ENCODE peak calls at places on chromosomes 2 and 18, in nine cellular contexts. D is bronchial epithelial cell, A is lower lobe of right lung, P is right lobe of liver, L is hepatocyte, H is neural crest cell, B is type B pancreatic cell, R is fibroblast of the aortic adventitia, O is uterus. T is an unnamed sample.
A peak's percentile ranks its signal among the peaks of the same experiment; 100 is the strongest.

GRCh38 chr18:79575891-79576685 is 103.5 kb upstream of the CTDP1 start:
- DNase-seq in D (peak; percentile 57), A (peak; percentile 42), P (peak; percentile 37), L (peak; percentile 73), H (no peak), B (no peak), R (peak; percentile 16), O (peak; percentile 62), T (no peak)

GRCh38 chr2:193963472-193964119 is 1693.4 kb upstream of the SLC39A10 start:
- DNase-seq in D (peak; percentile 41), A (no peak), P (no peak), L (peak; percentile 56), H (peak; percentile 36), B (no peak), R (peak; percentile 82), O (no peak), T (peak; percentile 25)

GRCh38 chr2:100056478-100056877 is 85.9 kb downstream of the AFF3 start:
- DNase-seq in D (no peak), A (no peak), P (no peak), L (no peak), H (no peak), B (no peak), R (no peak), O (no peak), T (no peak)

GRCh38 chr2:3305952-3306351 is 71.7 kb downstream of the EIPR1 start:
- DNase-seq in D (peak; percentile 22), A (peak; percentile 50), P (no peak), L (no peak), H (no peak), B (no peak), R (no peak), O (no peak), T (no peak)

GRCh38 chr2:66440011-66440542 is 5.2 kb downstream of the MEIS1 start:
- DNase-seq in D (no peak), A (no peak), P (no peak), L (peak; percentile 22), H (no peak), B (no peak), R (peak; percentile 65), O (no peak), T (peak; percentile 18)

GRCh38 chr2:16973586-16974274 is 308.1 kb upstream of the CYRIA start:
- DNase-seq in D (no peak), A (no peak), P (no peak), L (no peak), H (no peak), B (no peak), R (peak; percentile 1), O (no peak), T (no peak)

GRCh38 chr2:63334910-63335309 is 253.4 kb downstream of the WDPCP start:
- DNase-seq in D (no peak), A (no peak), P (no peak), L (no peak), H (no peak), B (no peak), R (no peak), O (no peak), T (no peak)

GRCh38 chr2:127308586-127309138 is 14.7 kb upstream of the ERCC3 start:
- DNase-seq in D (no peak), A (no peak), P (no peak), L (no peak), H (no peak), B (no peak), R (no peak), O (no peak), T (no peak)

GRCh38 chr2:30492185-30492584 is 45.1 kb downstream of the LCLAT1 start:
- DNase-seq in D (no peak), A (no peak), P (no peak), L (no peak), H (no peak), B (no peak), R (no peak), O (no peak), T (no peak)

GRCh38 chr2:67169417-67170140 is 227.6 kb upstream of the ETAA1 start:
- DNase-seq in D (peak; percentile 67), A (no peak), P (no peak), L (no peak), H (no peak), B (no peak), R (no peak), O (no peak), T (no peak)

GRCh38 chr2:215950009-215950408 is 63.3 kb downstream of the MREG start:
- DNase-seq in D (peak; percentile 75), A (no peak), P (no peak), L (peak; percentile 49), H (no peak), B (no peak), R (peak; percentile 65), O (no peak), T (no peak)

GRCh38 chr2:170101789-170102188 is 76.2 kb upstream of the MYO3B start:
- DNase-seq in D (no peak), A (no peak), P (no peak), L (no peak), H (no peak), B (no peak), R (no peak), O (no peak), T (no peak)

GRCh38 chr2:74327205-74327604 is 16.0 kb downstream of the SLC4A5 start:
- DNase-seq in D (no peak), A (no peak), P (no peak), L (no peak), H (no peak), B (no peak), R (no peak), O (no peak), T (no peak)
- TF ChIP-seq CTCF in D (no peak), A (no peak), P (no peak), L (no peak), H (no peak), B (no peak), R (no peak), O (no peak), T (no peak)

GRCh38 chr2:112340868-112341267 is 65.5 kb downstream of the ZC3H6 start:
- DNase-seq in D (no peak), A (no peak), P (no peak), L (no peak), H (no peak), B (no peak), R (no peak), O (no peak), T (no peak)

GRCh38 chr2:112340416-112340815 is 65.0 kb downstream of the ZC3H6 start:
- DNase-seq in D (peak; percentile 89), A (no peak), P (no peak), L (peak; percentile 22), H (no peak), B (no peak), R (no peak), O (no peak), T (no peak)

GRCh38 chr2:112342067-112342466 is 66.7 kb downstream of the ZC3H6 start:
- DNase-seq in D (peak; percentile 46), A (no peak), P (no peak), L (no peak), H (no peak), B (no peak), R (no peak), O (no peak), T (no peak)

GRCh38 chr2:112343827-112344585 is 68.6 kb downstream of the ZC3H6 start:
- DNase-seq in D (no peak), A (no peak), P (no peak), L (no peak), H (no peak), B (no peak), R (peak; percentile 60), O (no peak), T (no peak)

DNA sequence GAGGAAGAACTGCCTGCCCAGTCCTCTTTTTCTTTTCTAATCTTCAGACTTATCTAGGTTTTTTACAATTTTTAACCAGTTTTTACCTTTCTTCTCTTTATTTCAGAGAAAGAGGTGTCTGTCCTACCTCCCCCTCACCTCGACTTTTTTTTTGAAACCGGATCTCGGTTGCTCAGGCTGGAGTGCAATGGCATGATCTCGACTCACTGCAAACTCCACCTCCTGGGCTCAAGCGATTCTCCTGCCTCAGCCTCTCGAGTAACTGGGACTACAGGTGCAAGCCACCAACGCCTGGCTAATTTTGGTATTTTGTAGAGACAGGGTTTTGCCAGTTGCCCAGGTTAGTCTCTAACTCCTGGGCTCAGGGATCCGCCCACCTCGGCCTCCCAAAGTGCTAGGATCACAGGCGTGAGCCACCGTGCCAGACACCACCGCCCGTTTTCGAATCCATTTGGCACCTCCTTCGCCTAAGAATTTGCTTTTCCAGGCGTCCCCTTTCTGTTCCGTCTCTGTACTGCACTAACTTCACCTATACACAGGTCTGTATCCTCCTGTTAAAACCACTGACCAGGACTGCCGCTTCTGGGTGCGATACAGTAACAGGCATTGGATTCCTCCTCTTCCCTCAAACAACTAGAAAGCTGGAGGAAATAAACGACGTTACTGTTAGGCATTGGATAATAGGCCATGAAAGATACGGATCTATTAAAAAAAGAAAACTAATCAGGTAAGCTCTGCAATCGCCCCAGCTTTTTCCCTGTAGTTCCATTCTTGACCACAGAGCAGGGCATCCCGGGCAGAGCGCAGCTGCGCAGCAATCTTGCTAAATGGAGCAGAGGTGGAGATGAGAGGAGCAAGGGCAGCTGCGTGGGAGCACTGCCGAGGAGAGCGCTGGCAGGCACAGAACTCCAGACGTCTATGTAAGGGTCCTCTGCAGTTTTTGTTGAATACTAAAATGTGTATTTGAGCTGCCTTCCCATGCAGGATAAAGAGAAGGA is 69.9 kb downstream of the ZC3H6 start:
- DNase-seq in D (no peak), A (no peak), P (no peak), L (no peak), H (no peak), B (no peak), R (no peak), O (no peak), T (no peak)
- TF ChIP-seq CTCF in D (no peak), A (no peak), P (no peak), L (no peak), H (no peak), B (peak; percentile 31), R (no peak), O (no peak), T (no peak)

GRCh38 chr2:149490296-149490695 is 97.3 kb downstream of the MMADHC start:
- DNase-seq in D (no peak), A (no peak), P (no peak), L (peak; percentile 38), H (no peak), B (no peak), R (no peak), O (no peak), T (no peak)
- TF ChIP-seq CTCF in D (no peak), A (no peak), P (no peak), L (peak; percentile 23), H (no peak), B (no peak), R (no peak), O (no peak), T (no peak)

DNA sequence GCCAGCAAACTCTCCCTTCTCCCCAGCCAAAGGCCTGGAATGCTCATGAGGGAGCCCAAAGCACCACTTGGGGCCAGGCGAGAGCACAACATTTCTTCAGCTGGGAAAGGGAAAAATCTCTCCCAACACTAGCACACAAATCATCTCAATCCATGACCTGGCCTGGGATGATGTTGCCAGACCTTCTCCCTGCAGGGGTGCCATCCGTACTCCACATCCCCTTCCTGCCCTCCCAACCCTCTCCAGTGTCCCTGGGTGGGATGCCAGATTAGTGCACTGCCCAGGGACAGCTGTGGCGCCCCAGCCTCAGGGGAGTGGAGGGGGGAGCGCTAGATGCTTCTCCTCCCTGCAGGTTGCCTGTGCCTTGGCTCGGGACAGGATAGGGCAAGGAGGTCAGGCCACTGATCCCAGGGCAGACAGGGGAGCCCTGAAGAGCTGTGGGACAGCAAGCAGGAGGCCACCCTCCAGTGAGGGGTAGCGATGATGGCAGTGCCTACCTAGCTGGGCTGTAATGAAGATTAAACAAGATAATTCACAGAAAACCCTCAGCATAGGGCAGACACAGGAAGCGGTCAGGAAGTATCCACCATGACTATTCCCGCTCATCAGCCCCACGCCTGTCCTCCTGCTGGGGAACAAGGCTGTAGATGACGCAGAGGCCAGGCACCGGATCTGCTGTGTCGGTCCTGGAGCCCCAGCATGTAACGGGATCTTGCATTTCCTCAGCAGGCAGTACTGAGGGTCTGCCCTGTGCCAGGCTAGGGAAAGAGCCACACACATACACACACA is 31.1 kb downstream of the SERTAD2 start:
- DNase-seq in D (no peak), A (no peak), P (no peak), L (no peak), H (no peak), B (no peak), R (peak; percentile 37), O (no peak), T (no peak)
- TF ChIP-seq CTCF in D (no peak), A (peak; percentile 12), P (no peak), L (no peak), H (no peak), B (peak; percentile 21), R (peak; percentile 58), O (peak; percentile 23), T (no peak)